ENCODE peak calls at places on chromosomes 16 and 17, in five cellular contexts. K is KBM-7, O is posterior cingulate gyrus, P is AG10803, T is GF-D8. A is an unnamed sample.

GRCh38 chr17:81684442-81684911 is 666 bp downstream of the HGS start:
- DNase-seq in O (no peak), P (no peak), K (no peak), T (no peak), A (no peak)

GRCh38 chr16:3665508-3665907 is 11.0 kb downstream of the DNASE1 start:
- DNase-seq in T (no peak), O (no peak), K (no peak), P (no peak), A (no peak)

GRCh38 chr17:56486732-56487131 is 106.8 kb upstream of the NOG start:
- DNase-seq in O (no peak), K (no peak), T (no peak), P (no peak), A (no peak)

GRCh38 chr17:73998246-73999220 is 204.9 kb upstream of the RPL38 start:
- DNase-seq in K (peak; percentile 39), O (peak; percentile 25), T (no peak), P (no peak), A (no peak)

GRCh38 chr17:76734080-76734840 is 2.9 kb downstream of the SRSF2 start:
- DNase-seq in K (peak; percentile 71), T (peak; percentile 49), O (no peak), P (no peak), A (no peak)

GRCh38 chr17:2042355-2042929 is 620 bp downstream of the OVCA2 start:
- DNase-seq in K (peak; percentile 45), P (no peak), O (no peak), T (no peak), A (no peak)

GRCh38 chr16:71629617-71630016 is 3.6 kb downstream of the MARVELD3 start:
- DNase-seq in K (no peak), O (no peak), T (no peak), P (no peak), A (no peak)

GRCh38 chr16:27239906-27240655 is 28.5 kb downstream of the NSMCE1 start:
- DNase-seq in P (no peak), O (no peak), K (no peak), T (no peak), A (no peak)

GRCh38 chr16:58515125-58515870 is at the start of gene SETD6:
- DNase-seq in P (peak; percentile 86), K (peak; percentile 82), O (peak; percentile 92), T (peak; percentile 50), A (peak; percentile 95)

GRCh38 chr16:87278191-87279093 is 38.8 kb downstream of the C16orf95 start:
- DNase-seq in O (peak; percentile 75), P (peak; percentile 80), T (peak; percentile 23), K (peak; percentile 72), A (peak; percentile 94)

GRCh38 chr17:56142325-56142724 is 10.9 kb upstream of the ANKFN1 start:
- DNase-seq in K (no peak), P (peak; percentile 98), O (no peak), T (no peak), A (no peak)